ENCODE peak calls at places on chromosomes 4 and X, in seven cellular contexts. Y is heart left ventricle, O is stomach, F is body of pancreas, V is transverse colon, H is A549, B is NB4. D is an unnamed sample.
A peak's percentile ranks its signal among the peaks of the same experiment; 100 is the strongest.

GRCh38 chrX:39576081-39576701 is 521.6 kb downstream of the BCOR start:
- DNase-seq in Y (no peak), O (no peak), F (no peak), V (no peak), H (no peak), B (no peak), D (no peak)

GRCh38 chr4:33453436-33453835 is 2733.3 kb downstream of the PCDH7 start:
- DNase-seq in Y (no peak), O (no peak), F (no peak), V (no peak), H (no peak), B (no peak), D (no peak)

GRCh38 chr4:90845777-90846176 is 718.6 kb downstream of the CCSER1 start:
- DNase-seq in Y (no peak), O (no peak), F (no peak), V (no peak), H (peak; percentile 18), B (no peak), D (no peak)

GRCh38 chrX:1390621-1391369 is 1.1 kb downstream of the SLC25A6 start:
- DNase-seq in Y (no peak), O (peak; percentile 25), F (no peak), V (peak; percentile 13), H (no peak), B (no peak), D (no peak)

GRCh38 chr4:156941940-156942548 is 29.6 kb downstream of the PDGFC start:
- DNase-seq in Y (peak; percentile 21), O (peak; percentile 79), F (peak; percentile 72), V (peak; percentile 33), H (peak; percentile 78), B (no peak), D (no peak)

GRCh38 chrX:46597774-46598173 is 24.2 kb downstream of the CHST7 start:
- DNase-seq in Y (no peak), O (no peak), F (no peak), V (no peak), H (no peak), B (no peak), D (no peak)

GRCh38 chr4:37632836-37633235 is 53.3 kb downstream of the RELL1 start:
- DNase-seq in Y (no peak), O (no peak), F (no peak), V (no peak), H (no peak), B (no peak), D (no peak)

GRCh38 chr4:65381648-65382047 is 288.6 kb downstream of the EPHA5 start:
- DNase-seq in Y (no peak), O (no peak), F (no peak), V (no peak), H (no peak), B (no peak), D (no peak)

GRCh38 chr4:1824746-1825145 is 31.2 kb downstream of the LETM1 start:
- DNase-seq in Y (no peak), O (no peak), F (no peak), V (no peak), H (no peak), B (no peak), D (no peak)

GRCh38 chrX:150842198-150842553 is 56.3 kb downstream of the CD99L2 start:
- DNase-seq in Y (no peak), O (no peak), F (no peak), V (peak; percentile 16), H (no peak), B (no peak), D (no peak)

GRCh38 chr4:48944252-48944651 is 37.7 kb upstream of the OCIAD2 start:
- DNase-seq in Y (no peak), O (peak; percentile 59), F (no peak), V (peak; percentile 33), H (peak; percentile 41), B (no peak), D (no peak)

GRCh38 chr4:118769152-118769551 is 66.8 kb downstream of the SEC24D start:
- DNase-seq in Y (no peak), O (no peak), F (no peak), V (no peak), H (no peak), B (no peak), D (no peak)

GRCh38 chrX:17580529-17581155 is 156.7 kb upstream of the SCML1 start:
- DNase-seq in Y (peak; percentile 20), O (no peak), F (no peak), V (no peak), H (no peak), B (no peak), D (no peak)

GRCh38 chr4:112778520-112778919 is 141.6 kb downstream of the LARP7 start:
- DNase-seq in Y (no peak), O (no peak), F (no peak), V (no peak), H (no peak), B (no peak), D (no peak)

GRCh38 chr4:68152411-68152810 is 22.7 kb upstream of the TMPRSS11F start:
- DNase-seq in Y (no peak), O (no peak), F (no peak), V (no peak), H (peak; percentile 2), B (no peak), D (no peak)

GRCh38 chrX:46317158-46317557 is 228.1 kb downstream of the ZNF674 start:
- DNase-seq in Y (no peak), O (no peak), F (no peak), V (no peak), H (peak; percentile 47), B (no peak), D (no peak)

GRCh38 chr4:53100801-53101581 is 238.9 kb downstream of the RASL11B start:
- DNase-seq in Y (no peak), O (no peak), F (no peak), V (no peak), H (no peak), B (no peak), D (no peak)

GRCh38 chr4:84632092-84632491 is 49.2 kb downstream of the CDS1 start:
- DNase-seq in Y (no peak), O (no peak), F (no peak), V (no peak), H (no peak), B (peak; percentile 4), D (no peak)

GRCh38 chr4:108166441-108167315 is 2.1 kb downstream of the LEF1 start:
- DNase-seq in Y (no peak), O (peak; percentile 54), F (peak; percentile 35), V (peak; percentile 21), H (no peak), B (no peak), D (peak; percentile 50)

GRCh38 chr4:83734576-83734975 is 198.7 kb downstream of the GPAT3 start:
- DNase-seq in Y (no peak), O (no peak), F (no peak), V (no peak), H (no peak), B (no peak), D (no peak)

DNA sequence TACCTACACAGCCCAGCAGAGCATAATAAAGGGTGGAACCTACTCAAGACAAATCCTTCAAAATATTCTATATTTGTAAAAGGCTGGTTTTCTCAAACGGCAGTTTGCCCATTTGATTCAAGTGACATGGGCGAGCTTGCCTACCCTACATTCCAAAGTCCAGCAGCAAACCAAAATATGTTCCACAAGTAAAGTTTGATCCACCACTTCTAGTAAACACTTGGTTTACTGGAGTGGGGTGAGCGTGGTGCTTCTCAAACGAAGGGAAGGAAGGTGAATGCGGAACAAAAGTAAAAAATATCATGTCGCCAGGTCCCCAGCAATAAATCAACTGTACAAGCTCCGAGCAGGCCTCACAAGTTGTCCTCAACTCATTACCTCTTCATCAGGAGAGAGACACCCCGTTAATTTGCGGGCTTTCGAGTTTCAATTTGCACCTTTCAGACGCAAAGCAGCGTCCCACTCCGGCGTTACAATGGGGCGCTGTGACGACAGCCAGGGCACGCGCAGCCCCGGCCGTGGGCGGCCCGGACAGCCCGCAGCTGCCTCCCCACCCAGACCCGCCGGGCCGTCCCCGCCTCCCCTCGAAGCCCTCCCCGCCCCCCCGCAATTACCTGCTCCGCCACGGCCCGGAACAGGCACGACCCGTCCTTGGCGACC is 1.1 kb downstream of the OTUD4 start:
- DNase-seq in Y (peak; percentile 79), O (peak; percentile 79), F (peak; percentile 68), V (peak; percentile 85), H (peak; percentile 54), B (peak; percentile 80), D (peak; percentile 87)
- TF ChIP-seq POLR2A in Y (no peak), O (no peak), F (peak; percentile 65), V (peak; percentile 67), H (no peak), B (no peak), D (peak; percentile 66)

GRCh38 chr4:40193018-40193571 is 3.7 kb upstream of the RHOH start:
- DNase-seq in Y (no peak), O (no peak), F (no peak), V (peak; percentile 51), H (no peak), B (peak; percentile 42), D (no peak)
- TF ChIP-seq POLR2A in Y (no peak), O (no peak), F (no peak), V (peak; percentile 17), H (no peak), B (no peak), D (no peak)

GRCh38 chr4:146582864-146583263 is 55.8 kb upstream of the POU4F2 start:
- DNase-seq in Y (no peak), O (no peak), F (no peak), V (no peak), H (no peak), B (peak; percentile 14), D (no peak)
- TF ChIP-seq POLR2A in Y (no peak), O (no peak), F (no peak), V (no peak), H (no peak), B (no peak), D (no peak)

GRCh38 chr4:86935833-86936721 is 1.3 kb downstream of the AFF1 start:
- DNase-seq in Y (peak; percentile 60), O (peak; percentile 68), F (peak; percentile 69), V (peak; percentile 87), H (peak; percentile 82), B (peak; percentile 91), D (peak; percentile 90)

GRCh38 chr4:86939123-86939522 is 4.3 kb downstream of the AFF1 start:
- DNase-seq in Y (no peak), O (no peak), F (no peak), V (no peak), H (no peak), B (peak; percentile 60), D (no peak)

GRCh38 chr4:86935499-86935832 is 655 bp downstream of the AFF1 start:
- DNase-seq in Y (peak; percentile 23), O (peak; percentile 27), F (no peak), V (no peak), H (no peak), B (peak; percentile 64), D (peak; percentile 75)

GRCh38 chr4:86934147-86934771 is 552 bp upstream of the AFF1 start:
- DNase-seq in Y (no peak), O (no peak), F (no peak), V (peak; percentile 9), H (no peak), B (peak; percentile 53), D (peak; percentile 55)

DNA sequence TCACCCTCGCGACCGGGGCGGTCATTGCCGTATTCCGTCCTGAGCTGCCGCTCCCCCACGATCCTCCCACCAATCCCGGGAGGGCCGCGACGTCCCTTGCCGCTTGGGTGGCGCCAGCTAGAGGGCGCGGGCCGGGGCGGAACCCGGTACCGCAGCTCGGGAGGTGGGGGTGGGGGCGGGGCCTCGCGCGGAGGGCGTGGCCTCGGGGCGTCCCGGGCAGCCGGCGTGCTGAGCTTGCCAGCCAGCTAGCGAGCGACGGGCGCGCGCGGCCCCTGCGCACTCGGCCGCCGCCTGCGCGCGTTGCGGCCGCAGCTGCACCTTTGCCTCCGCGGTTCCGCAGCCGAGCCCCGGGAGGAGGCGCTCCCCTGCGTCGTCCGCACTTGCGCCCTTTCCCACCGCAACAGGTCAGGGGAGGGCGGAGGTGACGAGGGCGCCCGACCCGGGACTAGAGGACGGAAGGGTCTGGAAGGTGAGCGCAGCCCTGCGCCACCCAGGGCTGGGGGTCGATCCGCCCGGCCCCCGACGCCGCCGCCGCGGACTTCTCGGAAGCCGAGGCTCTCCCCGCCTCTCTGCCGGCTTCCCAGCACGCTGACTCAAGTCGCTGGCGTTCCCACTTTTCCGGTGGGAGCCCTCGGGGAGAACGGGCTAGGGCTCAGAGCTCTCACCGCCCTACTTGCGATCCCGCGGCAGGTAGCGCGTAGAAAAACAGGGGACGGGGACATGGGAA is at the start of gene AFF1:
- DNase-seq in Y (peak; percentile 95), O (peak; percentile 94), F (peak; percentile 95), V (peak; percentile 96), H (peak; percentile 93), B (peak; percentile 97), D (peak; percentile 97)
- TF ChIP-seq POLR2A in Y (peak; percentile 95), O (no peak), F (peak; percentile 79), V (peak; percentile 84), H (peak; percentile 78), B (peak; percentile 65), D (peak; percentile 60)